ENCODE peak calls at places on chromosome 4, in ten cellular contexts. Y is right lobe of liver, J is A549, C is esophagus squamous epithelium, X is MM.1S, P is GM10248, E is heart right ventricle, Q is fibroblast of mammary gland, Z is astrocyte of the spinal cord, M is cardiac fibroblast. G is an unnamed sample.

GRCh38 chr4:105569014-105569850 is 16.8 kb downstream of the ARHGEF38 start:
- DNase-seq in Y (no peak), J (no peak), C (no peak), X (no peak), P (no peak), E (no peak), Q (no peak), Z (no peak), M (no peak), G (no peak)

GRCh38 chr4:182804131-182804530 is 113.1 kb downstream of the DCTD start:
- DNase-seq in Y (no peak), J (no peak), C (no peak), X (no peak), P (no peak), E (no peak), Q (no peak), Z (no peak), M (no peak), G (no peak)

GRCh38 chr4:61210186-61210939 is 10.2 kb downstream of the ADGRL3 start:
- DNase-seq in Y (no peak), J (no peak), C (no peak), X (no peak), P (no peak), E (no peak), Q (no peak), Z (no peak), M (no peak), G (no peak)

GRCh38 chr4:26372076-26372475 is 51.3 kb downstream of the RBPJ start:
- DNase-seq in Y (no peak), J (no peak), C (no peak), X (no peak), P (no peak), E (no peak), Q (no peak), Z (no peak), M (no peak), G (no peak)

GRCh38 chr4:108693211-108693610 is 42.8 kb downstream of the OSTC start:
- DNase-seq in Y (no peak), J (no peak), C (no peak), X (no peak), P (no peak), E (no peak), Q (no peak), Z (no peak), M (no peak), G (no peak)

GRCh38 chr4:174214102-174214878 is 69.2 kb downstream of the FBXO8 start:
- DNase-seq in Y (no peak), J (no peak), C (no peak), X (no peak), P (peak), E (peak), Q (no peak), Z (no peak), M (no peak), G (no peak)

GRCh38 chr4:61532324-61532723 is 332.2 kb downstream of the ADGRL3 start:
- DNase-seq in Y (no peak), J (no peak), C (no peak), X (no peak), P (no peak), E (no peak), Q (no peak), Z (peak), M (peak), G (no peak)

GRCh38 chr4:62550106-62550505 is 1350.0 kb downstream of the ADGRL3 start:
- DNase-seq in Y (no peak), J (no peak), C (no peak), X (no peak), P (no peak), E (no peak), Q (no peak), Z (no peak), M (no peak), G (no peak)

GRCh38 chr4:6446538-6447451 is 25.6 kb downstream of the PPP2R2C start:
- DNase-seq in Y (no peak), J (no peak), C (no peak), X (no peak), P (no peak), E (peak), Q (no peak), Z (no peak), M (no peak), G (no peak)

GRCh38 chr4:139913398-139913990 is 240.5 kb downstream of the MAML3 start:
- DNase-seq in Y (no peak), J (no peak), C (no peak), X (no peak), P (no peak), E (no peak), Q (peak), Z (peak), M (peak), G (no peak)

GRCh38 chr4:56655209-56655626 is 25.9 kb downstream of the HOPX start:
- DNase-seq in Y (no peak), J (no peak), C (no peak), X (no peak), P (peak), E (peak), Q (peak), Z (peak), M (no peak), G (no peak)

GRCh38 chr4:185307136-185307950 is 88.4 kb downstream of the LRP2BP start:
- DNase-seq in Y (no peak), J (no peak), C (no peak), X (peak), P (peak), E (no peak), Q (no peak), Z (no peak), M (no peak), G (no peak)

GRCh38 chr4:138405934-138406567 is 163.9 kb upstream of the SLC7A11 start:
- DNase-seq in Y (no peak), J (no peak), C (no peak), X (no peak), P (peak), E (no peak), Q (peak), Z (no peak), M (peak), G (no peak)

GRCh38 chr4:119221412-119221811 is 8.9 kb downstream of the USP53 start:
- DNase-seq in Y (no peak), J (no peak), C (no peak), X (no peak), P (no peak), E (no peak), Q (no peak), Z (no peak), M (no peak), G (no peak)

GRCh38 chr4:114257516-114257915 is 278.1 kb upstream of the ARSJ start:
- DNase-seq in Y (no peak), J (no peak), C (no peak), X (no peak), P (no peak), E (no peak), Q (peak), Z (peak), M (peak), G (no peak)

GRCh38 chr4:90990298-90990697 is 863.1 kb downstream of the CCSER1 start:
- DNase-seq in Y (no peak), J (no peak), C (no peak), X (no peak), P (no peak), E (no peak), Q (no peak), Z (no peak), M (no peak), G (no peak)

GRCh38 chr4:168528131-168528949 is 31.5 kb downstream of the PALLD start:
- DNase-seq in Y (no peak), J (peak), C (no peak), X (no peak), P (no peak), E (no peak), Q (peak), Z (peak), M (peak), G (no peak)

GRCh38 chr4:70660106-70660505 is 6.2 kb downstream of the JCHAIN start:
- DNase-seq in Y (no peak), J (no peak), C (no peak), X (no peak), P (no peak), E (no peak), Q (no peak), Z (no peak), M (no peak), G (no peak)

GRCh38 chr4:108693819-108694218 is 43.4 kb downstream of the OSTC start:
- DNase-seq in Y (no peak), J (no peak), C (no peak), X (no peak), P (no peak), E (no peak), Q (peak), Z (no peak), M (no peak), G (no peak)

DNA sequence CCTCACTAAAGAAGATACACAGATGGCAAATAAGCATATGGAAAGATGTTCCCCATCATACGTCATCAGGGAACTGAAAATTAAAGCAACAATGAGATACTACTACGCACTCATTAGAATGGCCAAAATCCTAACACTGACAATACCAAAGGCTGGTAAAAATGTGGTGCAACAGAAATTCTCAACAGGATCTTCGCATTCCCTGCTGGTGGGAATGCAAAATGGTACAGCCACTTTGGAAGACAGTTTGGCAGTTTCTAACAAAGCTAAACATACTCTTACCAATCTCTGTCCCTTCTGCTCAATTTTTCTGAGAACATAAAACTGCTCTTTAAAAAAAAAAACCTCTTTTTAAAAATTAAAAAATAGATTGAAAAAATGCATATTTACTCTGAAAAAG is 300.2 kb downstream of the FBXW7 start:
- DNase-seq in Y (no peak), J (no peak), C (no peak), X (no peak), P (no peak), E (no peak), Q (no peak), Z (no peak), M (no peak), G (no peak)
- TF ChIP-seq CTCF in Y (no peak), J (no peak), C (no peak), X (no peak), P (no peak), E (no peak), Q (no peak), Z (no peak), M (no peak), G (no peak)

DNA sequence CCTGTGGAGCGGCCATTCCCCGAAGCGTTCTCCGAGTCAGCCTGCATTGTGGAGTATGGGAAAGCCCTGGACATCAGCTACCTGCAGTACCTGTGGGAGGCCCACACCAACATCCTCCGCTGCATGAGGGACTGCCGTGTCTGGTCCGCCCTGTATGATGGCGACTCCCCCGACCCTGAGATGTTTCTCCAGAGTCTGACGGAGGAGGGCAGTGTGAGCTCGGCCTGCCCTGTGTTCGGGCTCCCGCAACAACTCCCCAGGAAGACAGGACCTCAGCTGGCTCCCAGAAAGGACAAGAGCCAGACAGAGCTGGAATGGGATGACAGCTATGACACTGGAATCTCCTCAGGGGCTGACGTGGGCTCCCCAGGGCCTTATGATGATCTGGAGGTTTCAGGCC is 111.3 kb downstream of the GATB start:
- DNase-seq in Y (no peak), J (no peak), C (no peak), X (no peak), P (no peak), E (no peak), Q (no peak), Z (no peak), M (no peak), G (no peak)
- TF ChIP-seq CTCF in Y (no peak), J (no peak), C (no peak), X (no peak), P (no peak), E (no peak), Q (no peak), Z (no peak), M (peak), G (no peak)

GRCh38 chr4:143085224-143085623 is 99.5 kb upstream of the USP38 start:
- DNase-seq in Y (no peak), J (no peak), C (no peak), X (no peak), P (no peak), E (no peak), Q (no peak), Z (peak), M (peak), G (no peak)
- TF ChIP-seq CTCF in Y (peak), J (peak), C (no peak), X (peak), P (no peak), E (no peak), Q (peak), Z (no peak), M (no peak), G (no peak)

GRCh38 chr4:1558205-1558604 is 125.9 kb downstream of the FAM53A start:
- DNase-seq in Y (no peak), J (no peak), C (no peak), X (no peak), P (no peak), E (no peak), Q (no peak), Z (no peak), M (no peak), G (no peak)
- TF ChIP-seq CTCF in Y (no peak), J (no peak), C (no peak), X (no peak), P (no peak), E (no peak), Q (no peak), Z (no peak), M (no peak), G (no peak)

DNA sequence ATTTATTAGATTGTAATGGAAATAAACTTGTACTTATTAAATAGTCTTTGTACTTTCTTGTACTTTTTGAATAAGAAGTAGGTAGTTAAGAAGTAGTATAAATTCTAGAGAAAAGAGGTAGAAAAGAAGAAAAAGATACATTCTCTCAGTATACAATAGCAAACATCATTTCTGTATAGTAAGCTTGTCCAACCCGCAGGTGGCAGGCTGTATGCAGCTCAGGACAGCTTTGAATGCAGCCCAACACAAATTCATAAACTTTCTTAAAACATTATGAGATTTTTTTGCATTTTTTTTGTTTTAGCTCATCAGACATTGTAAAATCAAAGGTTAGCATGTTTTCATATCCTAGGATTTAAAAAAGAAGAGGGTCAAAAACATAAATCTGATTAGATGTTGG is 441.6 kb downstream of the DTHD1 start:
- DNase-seq in Y (no peak), J (no peak), C (no peak), X (no peak), P (no peak), E (no peak), Q (no peak), Z (no peak), M (no peak), G (no peak)
- TF ChIP-seq CTCF in Y (no peak), J (no peak), C (no peak), X (no peak), P (peak), E (no peak), Q (no peak), Z (no peak), M (no peak), G (no peak)